ENCODE peak calls at places on chromosome 3, in five cellular contexts. K is A549, J is GM12878, P is K562, S is HepG2. X is an unnamed sample.

GRCh38 chr3:2211568-2211967 is 112.9 kb downstream of the CNTN4 start:
- DNase-seq in K (no peak), J (no peak), S (no peak), P (no peak), X (no peak)

GRCh38 chr3:6179761-6180160 is 681.2 kb upstream of the GRM7 start:
- DNase-seq in J (no peak), K (no peak), S (no peak), P (no peak), X (no peak)

GRCh38 chr3:190183121-190183520 is 62.4 kb upstream of the P3H2 start:
- DNase-seq in S (no peak), P (no peak), K (peak), J (no peak), X (peak)

GRCh38 chr3:100370751-100371150 is 30.1 kb downstream of the TOMM70 start:
- DNase-seq in P (no peak), J (no peak), K (no peak), S (no peak), X (no peak)

GRCh38 chr3:139522421-139522820 is 17.1 kb downstream of the RBP1 start:
- DNase-seq in J (no peak), K (no peak), P (peak), S (no peak), X (peak)

GRCh38 chr3:18556001-18556408 is 130.9 kb upstream of the SATB1 start:
- DNase-seq in J (no peak), P (no peak), K (no peak), S (no peak), X (no peak)

GRCh38 chr3:172859035-172859434 is 108.5 kb downstream of the ECT2 start:
- DNase-seq in J (no peak), P (no peak), S (no peak), K (no peak), X (no peak)

GRCh38 chr3:184766555-184767261 is 45.3 kb upstream of the VPS8 start:
- DNase-seq in P (peak), K (peak), S (no peak), J (no peak), X (no peak)

GRCh38 chr3:10502185-10502880 is 3.1 kb downstream of the ATP2B2 start:
- DNase-seq in K (no peak), J (no peak), P (no peak), S (no peak), X (no peak)

GRCh38 chr3:10505050-10505790 is at the start of gene ATP2B2:
- DNase-seq in S (no peak), P (no peak), K (no peak), J (no peak), X (peak)

GRCh38 chr3:10504161-10505049 is 981 bp downstream of the ATP2B2 start:
- DNase-seq in S (no peak), K (no peak), P (no peak), J (no peak), X (no peak)

GRCh38 chr3:10501664-10502052 is 3.7 kb downstream of the ATP2B2 start:
- DNase-seq in K (no peak), J (no peak), P (no peak), S (no peak), X (no peak)

GRCh38 chr3:10503217-10503796 is 2.1 kb downstream of the ATP2B2 start:
- DNase-seq in J (no peak), K (no peak), P (no peak), S (no peak), X (no peak)
- TF ChIP-seq JUNB in J (no peak), K (no peak), P (no peak), S (no peak), X (no peak)

DNA sequence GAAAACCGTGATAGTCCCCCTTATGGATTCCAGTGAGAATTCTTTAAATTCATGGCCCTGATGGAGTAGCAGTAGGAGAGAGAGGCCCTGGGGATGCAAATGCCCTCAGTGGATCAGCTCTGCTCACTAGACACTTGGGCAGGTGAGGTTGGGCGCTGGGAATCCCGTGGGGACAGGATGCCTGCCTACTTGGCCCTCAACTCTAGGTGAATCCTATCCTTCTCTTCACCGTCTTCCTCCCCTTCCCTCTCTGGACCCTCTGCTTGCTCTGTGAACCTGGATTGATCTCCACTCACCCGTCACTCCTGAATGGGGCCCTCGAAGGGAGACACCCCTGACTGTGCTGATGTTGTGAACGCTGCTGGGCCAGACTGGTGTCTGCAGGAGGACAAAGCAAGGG is 77.4 kb downstream of the SEC22A start:
- DNase-seq in P (no peak), J (no peak), K (no peak), S (no peak), X (no peak)
- TF ChIP-seq JUNB in P (no peak), J (no peak), K (no peak), S (no peak), X (no peak)

GRCh38 chr3:13083898-13084297 is 10.7 kb upstream of the IQSEC1 start:
- DNase-seq in K (no peak), J (peak), S (no peak), P (no peak), X (no peak)
- TF ChIP-seq JUNB in K (no peak), J (no peak), S (no peak), P (no peak), X (no peak)

GRCh38 chr3:145058483-145058882 is 1086.9 kb downstream of the DIPK2A start:
- DNase-seq in J (no peak), S (no peak), K (no peak), P (no peak), X (no peak)
- TF ChIP-seq JUNB in J (no peak), S (no peak), K (no peak), P (no peak), X (no peak)

GRCh38 chr3:61812517-61812916 is 251.1 kb downstream of the PTPRG start:
- DNase-seq in S (no peak), J (no peak), K (no peak), P (no peak), X (no peak)
- TF ChIP-seq JUNB in S (no peak), J (no peak), K (no peak), P (no peak), X (no peak)

GRCh38 chr3:36674816-36675215 is 89.5 kb downstream of the DCLK3 start:
- DNase-seq in K (no peak), J (no peak), P (no peak), S (no peak), X (no peak)

GRCh38 chr3:36678216-36679013 is 85.9 kb downstream of the DCLK3 start:
- DNase-seq in K (no peak), S (no peak), J (no peak), P (no peak), X (no peak)

GRCh38 chr3:36681867-36682266 is 82.5 kb downstream of the DCLK3 start:
- DNase-seq in P (no peak), J (no peak), S (no peak), K (no peak), X (no peak)

GRCh38 chr3:36679384-36680200 is 84.8 kb downstream of the DCLK3 start:
- DNase-seq in J (no peak), P (no peak), S (no peak), K (peak), X (no peak)

GRCh38 chr3:36677331-36678007 is 86.9 kb downstream of the DCLK3 start:
- DNase-seq in K (peak), S (peak), P (no peak), J (no peak), X (peak)
- TF ChIP-seq JUNB in K (no peak), S (no peak), P (no peak), J (peak), X (no peak)

GRCh38 chr3:48681541-48681880 is 4.2 kb downstream of the NCKIPSD start:
- DNase-seq in P (no peak), S (no peak), J (no peak), K (no peak), X (no peak)
- TF ChIP-seq JUNB in P (no peak), S (no peak), J (no peak), K (no peak), X (no peak)

DNA sequence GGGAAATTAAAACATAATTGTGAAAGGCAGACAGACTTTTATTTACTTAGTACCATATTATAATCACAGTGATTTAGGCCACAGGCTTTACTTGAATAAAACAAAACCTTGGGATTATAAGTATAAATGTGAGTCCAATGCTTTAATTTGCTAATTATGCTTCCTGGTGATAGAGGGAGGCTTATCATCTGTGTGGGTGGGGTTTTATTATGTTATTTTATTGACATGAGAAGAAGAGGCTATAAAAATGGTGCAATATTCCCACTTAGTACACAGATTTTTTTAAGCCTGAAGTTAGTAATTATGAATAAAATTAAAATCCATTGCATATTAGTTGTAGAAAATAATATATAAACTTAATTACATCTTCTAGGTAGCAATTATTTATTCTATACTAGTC is 248.3 kb upstream of the TBL1XR1 start:
- DNase-seq in S (no peak), J (no peak), K (no peak), P (no peak), X (no peak)
- TF ChIP-seq JUNB in S (no peak), J (no peak), K (no peak), P (no peak), X (no peak)

DNA sequence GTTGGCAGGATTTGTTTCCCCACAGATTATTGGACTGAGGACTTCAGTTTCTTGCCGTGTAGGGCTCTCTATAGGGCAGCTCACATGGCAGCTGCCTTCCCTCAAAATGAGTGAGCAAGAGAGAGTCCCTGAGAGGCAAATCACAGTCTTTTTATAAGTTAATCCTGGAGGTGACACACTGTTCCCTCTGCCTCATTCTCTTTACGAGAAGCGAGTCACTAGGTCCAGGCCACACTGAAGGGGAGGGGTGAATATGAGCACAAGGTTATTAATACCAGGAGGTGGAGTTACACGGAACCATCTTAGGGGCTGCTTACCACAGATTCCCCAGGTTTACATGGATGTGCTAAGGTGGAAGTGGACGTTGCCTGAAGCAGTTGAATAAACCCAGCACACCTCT is 77.0 kb downstream of the LPP start:
- DNase-seq in J (no peak), S (no peak), K (no peak), P (no peak), X (no peak)
- TF ChIP-seq JUNB in J (no peak), S (no peak), K (no peak), P (no peak), X (no peak)

DNA sequence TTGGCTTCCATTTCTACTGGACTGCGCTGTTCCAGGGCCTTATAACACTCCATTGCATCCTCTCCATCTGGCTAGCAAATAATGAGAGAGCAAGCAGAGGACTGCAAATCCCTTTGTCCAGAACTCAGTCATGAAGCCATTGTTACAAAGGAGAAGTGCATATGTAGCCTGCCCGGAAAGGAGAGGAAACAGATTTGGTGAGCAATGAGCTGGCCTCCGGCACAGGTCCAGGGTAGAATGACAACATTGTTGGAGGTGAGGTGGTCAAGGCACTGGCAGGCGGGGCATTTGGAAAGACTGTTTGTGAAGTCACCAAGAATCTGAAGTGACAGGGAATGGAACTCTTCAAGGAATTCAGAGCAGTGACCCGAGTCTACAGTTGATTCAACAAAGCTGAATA is 25.0 kb upstream of the ATP1B3 start:
- DNase-seq in J (no peak), S (no peak), K (no peak), P (no peak), X (no peak)
- TF ChIP-seq JUNB in J (no peak), S (no peak), K (no peak), P (no peak), X (no peak)